ENCODE peak calls at places on chromosomes 5 and 9, in six cellular contexts. L is Peyer's patch, K is NCI-H345, T is left ventricle myocardium superior, N is COR-L47, A is Kasumi-1. O is an unnamed sample.

GRCh38 chr5:103849934-103850333 is 287.3 kb upstream of the NUDT12 start:
- DNase-seq in L (no peak), K (no peak), T (no peak), N (no peak), A (no peak), O (no peak)

GRCh38 chr5:119398713-119399492 is 43.1 kb downstream of the TNFAIP8 start:
- DNase-seq in L (peak), K (no peak), T (peak), N (no peak), A (no peak), O (no peak)

GRCh38 chr9:92147030-92147853 is 32.0 kb upstream of the SPTLC1 start:
- DNase-seq in L (peak), K (peak), T (peak), N (peak), A (peak), O (peak)

GRCh38 chr9:80926611-80927010 is 762.7 kb downstream of the TLE1 start:
- DNase-seq in L (no peak), K (no peak), T (no peak), N (peak), A (no peak), O (no peak)

GRCh38 chr5:53874409-53874808 is 314.0 kb downstream of the NDUFS4 start:
- DNase-seq in L (no peak), K (no peak), T (no peak), N (peak), A (no peak), O (peak)

GRCh38 chr5:72107874-72108199 is 562 bp downstream of the MAP1B start:
- DNase-seq in L (no peak), K (no peak), T (no peak), N (peak), A (no peak), O (no peak)

GRCh38 chr9:113677057-113677456 is 199.1 kb upstream of the ZNF618 start:
- DNase-seq in L (no peak), K (no peak), T (no peak), N (no peak), A (peak), O (no peak)

GRCh38 chr5:59724482-59725392 is 168.8 kb downstream of the PDE4D start:
- DNase-seq in L (peak), K (no peak), T (no peak), N (peak), A (peak), O (peak)

GRCh38 chr5:171893290-171893890 is 107.8 kb downstream of the SMIM23 start:
- DNase-seq in L (no peak), K (no peak), T (no peak), N (no peak), A (no peak), O (no peak)

GRCh38 chr5:172451771-172452197 is 2.5 kb downstream of the SH3PXD2B start:
- DNase-seq in L (peak), K (peak), T (no peak), N (no peak), A (no peak), O (no peak)